ENCODE peak calls at places on chromosome 22, in nine cellular contexts. W is mammary epithelial cell, V is left ventricle myocardium inferior, K is esophagus squamous epithelium, E is brain microvascular endothelial cell, C is mucosa of descending colon, T is fibroblast of pulmonary artery, R is fibroblast of lung, A is keratinocyte. M is an unnamed sample.
A peak's percentile ranks its signal among the peaks of the same experiment; 100 is the strongest.

GRCh38 chr22:33007485-33007884 is 50.7 kb downstream of the SYN3 start:
- DNase-seq in R (no peak), E (no peak), A (no peak), C (no peak), V (no peak), W (no peak), T (no peak), K (no peak), M (no peak)

GRCh38 chr22:41445171-41446056 is 1.2 kb downstream of the TOB2 start:
- DNase-seq in K (no peak), E (no peak), W (peak; percentile 7), A (no peak), V (peak; percentile 44), T (peak; percentile 14), R (no peak), C (peak; percentile 51), M (peak; percentile 44)

GRCh38 chr22:32880061-32880460 is 78.6 kb downstream of the TIMP3 start:
- DNase-seq in K (no peak), A (no peak), W (no peak), R (peak; percentile 84), T (peak; percentile 67), E (no peak), C (no peak), V (no peak), M (peak; percentile 59)

GRCh38 chr22:28907311-28908008 is 24.1 kb downstream of the ZNRF3 start:
- DNase-seq in K (no peak), R (peak; percentile 19), A (no peak), W (no peak), T (no peak), C (no peak), V (no peak), E (no peak), M (no peak)

GRCh38 chr22:32950366-32950765 is 107.8 kb downstream of the SYN3 start:
- DNase-seq in W (no peak), A (no peak), C (no peak), V (no peak), T (peak; percentile 29), R (no peak), E (no peak), K (no peak), M (peak; percentile 38)

GRCh38 chr22:38494498-38494897 is 11.6 kb downstream of the DDX17 start:
- DNase-seq in W (no peak), T (peak; percentile 51), K (no peak), V (no peak), A (no peak), C (no peak), R (peak; percentile 90), E (peak; percentile 89), M (no peak)

GRCh38 chr22:42747701-42748513 is 27.2 kb upstream of the A4GALT start:
- DNase-seq in R (peak; percentile 84), A (no peak), W (peak; percentile 72), V (no peak), E (peak; percentile 66), K (no peak), C (no peak), T (peak; percentile 78), M (peak; percentile 71)

GRCh38 chr22:31676700-31677099 is 14.7 kb upstream of the PISD start:
- DNase-seq in E (peak; percentile 94), W (peak; percentile 92), R (peak; percentile 93), A (peak; percentile 75), V (peak; percentile 95), K (peak; percentile 74), T (peak; percentile 93), C (peak; percentile 98), M (peak; percentile 94)

GRCh38 chr22:39530692-39531331 is 1.7 kb downstream of the RPS19BP1 start:
- DNase-seq in T (peak; percentile 59), V (no peak), R (no peak), C (no peak), A (no peak), W (no peak), E (peak; percentile 32), K (no peak), M (peak; percentile 47)

GRCh38 chr22:41352058-41352457 is 29.7 kb upstream of the TEF start:
- DNase-seq in E (peak; percentile 55), R (peak; percentile 46), A (no peak), C (no peak), T (peak; percentile 50), W (peak; percentile 50), K (no peak), V (no peak), M (peak; percentile 78)

GRCh38 chr22:39209756-39210155 is 35.0 kb downstream of the PDGFB start:
- DNase-seq in E (no peak), C (no peak), R (no peak), W (no peak), T (no peak), V (no peak), A (no peak), K (no peak), M (no peak)

GRCh38 chr22:36125434-36125833 is 35.1 kb downstream of the APOL3 start:
- DNase-seq in T (no peak), K (no peak), V (no peak), C (no peak), W (no peak), E (no peak), A (no peak), R (no peak), M (no peak)

GRCh38 chr22:36125994-36126531 is 34.5 kb downstream of the APOL3 start:
- DNase-seq in K (no peak), R (no peak), W (no peak), V (no peak), A (no peak), T (no peak), E (no peak), C (no peak), M (no peak)

DNA sequence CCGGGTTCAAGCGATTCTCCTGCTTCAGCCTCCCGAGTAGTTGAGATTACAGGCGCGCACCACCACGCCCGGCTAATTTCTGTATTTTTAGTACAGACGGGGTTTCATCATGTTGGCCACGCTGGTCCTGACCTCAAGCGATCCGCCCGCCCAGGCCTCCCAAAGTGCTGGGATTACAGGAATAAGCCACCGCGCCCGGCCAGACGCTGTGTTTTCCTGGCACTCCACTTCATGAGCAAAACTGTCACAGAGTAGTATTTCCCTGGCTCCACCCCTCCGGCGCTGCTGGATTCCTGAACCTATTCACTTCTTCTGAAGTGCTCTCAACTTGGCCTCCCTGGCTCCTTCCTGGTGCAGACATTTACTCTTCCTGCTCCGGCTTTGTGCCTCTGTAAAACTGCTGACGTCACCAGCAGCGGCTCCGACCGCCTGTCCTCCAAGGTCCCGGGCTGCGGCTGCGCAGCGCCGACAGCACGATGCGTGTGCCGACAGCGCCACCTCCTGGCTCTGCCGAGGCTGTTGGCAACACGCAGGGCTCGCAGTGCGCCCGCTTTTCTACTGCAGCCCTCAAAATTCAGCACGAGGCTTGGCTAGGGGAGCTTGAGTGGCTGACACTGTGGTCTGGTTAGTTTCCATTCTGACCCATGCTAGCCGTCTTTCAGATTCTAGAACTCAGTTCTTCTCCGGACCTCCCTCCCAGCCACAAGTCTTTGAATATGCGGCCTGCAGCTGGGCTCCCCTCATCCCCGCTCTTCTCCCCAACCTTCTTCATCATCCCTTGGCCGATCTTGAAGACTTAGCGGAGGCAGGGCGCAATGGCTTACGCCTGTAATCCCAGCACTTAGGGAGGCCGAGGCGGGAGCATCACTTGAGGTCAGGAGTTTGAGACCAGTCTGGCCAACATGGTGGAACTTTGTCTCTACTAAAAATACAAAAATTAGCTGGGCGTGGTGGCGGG is 36.6 kb downstream of the APOL3 start:
- DNase-seq in R (peak; percentile 94), E (peak; percentile 89), W (peak; percentile 88), A (peak; percentile 74), C (peak; percentile 96), T (peak; percentile 96), V (peak; percentile 92), K (peak; percentile 59), M (peak; percentile 97)
- H3K4me3 ChIP-seq in R (no peak overlapping the region), E (peak overlapping the region; percentile 27), W (peak overlapping the region; percentile 45), A (peak overlapping the region; percentile 46), C (no peak overlapping the region), T (no peak overlapping the region), V (peak overlapping the region; percentile 57), K (peak overlapping the region; percentile 53), M (peak overlapping the region; percentile 36)

GRCh38 chr22:20991252-20992055 is 9.4 kb downstream of the LZTR1 start:
- DNase-seq in T (no peak), R (no peak), E (no peak), K (no peak), A (no peak), C (no peak), V (no peak), W (no peak), M (no peak)
- TF ChIP-seq CTCF in T (no peak), R (no peak), E (no peak), K (no peak), A (no peak), C (no peak), V (no peak), W (no peak), M (no peak)

GRCh38 chr22:50505776-50506610 is 1.5 kb downstream of the LMF2 start:
- DNase-seq in E (no peak), K (no peak), R (no peak), W (no peak), V (no peak), A (no peak), C (peak; percentile 53), T (no peak), M (no peak)
- H3K4me3 ChIP-seq in E (peak overlapping the region; percentile 98), K (peak overlapping the region; percentile 86), R (peak overlapping the region; percentile 94), W (peak overlapping the region; percentile 96), V (peak overlapping the region; percentile 99), A (no peak overlapping the region), C (no peak overlapping the region), T (peak overlapping the region; percentile 96), M (peak overlapping the region; percentile 91)

DNA sequence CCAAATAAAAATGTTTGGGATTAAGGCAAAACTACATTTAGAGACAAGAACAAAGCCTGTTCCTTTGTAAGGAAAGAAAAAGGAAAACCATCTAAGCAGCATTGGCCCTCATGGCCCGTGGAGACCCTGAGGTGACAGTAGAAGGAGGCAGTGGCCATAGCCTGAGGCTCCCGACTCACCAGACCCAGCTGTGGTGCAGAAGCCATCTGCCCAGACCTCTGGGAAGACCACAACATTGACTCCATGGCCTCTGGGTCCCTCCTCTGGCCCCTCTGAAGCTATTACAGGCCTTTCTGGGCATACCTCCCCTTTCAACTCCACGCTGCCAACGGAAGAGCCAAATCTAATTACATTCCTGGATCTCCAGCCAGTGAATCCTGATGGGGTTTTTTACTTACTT is 6.4 kb downstream of the PRAME start:
- DNase-seq in T (peak; percentile 14), K (no peak), V (no peak), C (no peak), R (no peak), A (no peak), W (no peak), E (no peak), M (peak; percentile 22)
- TF ChIP-seq CTCF in T (no peak), K (no peak), V (no peak), C (no peak), R (no peak), A (no peak), W (no peak), E (no peak), M (peak; percentile 34)

GRCh38 chr22:37186997-37187522 is 987 bp downstream of the C1QTNF6 start:
- DNase-seq in E (no peak), W (no peak), R (peak; percentile 18), C (peak; percentile 34), A (no peak), K (no peak), T (peak; percentile 38), V (peak; percentile 14), M (peak; percentile 31)
- H3K4me3 ChIP-seq in E (peak overlapping the region; percentile 55), W (no peak overlapping the region), R (peak overlapping the region; percentile 14), C (no peak overlapping the region), A (peak overlapping the region; percentile 86), K (no peak overlapping the region), T (peak overlapping the region; percentile 64), V (peak overlapping the region; percentile 58), M (peak overlapping the region; percentile 72)

M was measured in fibroblast of villous mesenchyme.